ENCODE peak calls at places on chromosome 2, in six cellular contexts. One of them, this sample, is unnamed.
A peak's percentile ranks its signal among the peaks of the same experiment; 100 is the strongest.

GRCh38 chr2:102806250-102806837 is 44.5 kb downstream of the TMEM182 start:
- DNase-seq in endothelial cell of umbilical vein: peak; percentile 79
- DNase-seq in transverse colon: peak; percentile 69
- DNase-seq in H1: peak; percentile 31
- DNase-seq in HepG2: peak; percentile 73
- DNase-seq in HCT116: peak; percentile 37
- DNase-seq in this sample: peak; percentile 93

GRCh38 chr2:39902103-39902502 is 123.0 kb upstream of the THUMPD2 start:
- DNase-seq in endothelial cell of umbilical vein: no peak
- DNase-seq in HepG2: no peak
- DNase-seq in HCT116: no peak
- DNase-seq in transverse colon: no peak
- DNase-seq in H1: no peak
- DNase-seq in this sample: no peak

GRCh38 chr2:51710222-51710621 is 678.3 kb upstream of the NRXN1 start:
- DNase-seq in endothelial cell of umbilical vein: no peak
- DNase-seq in transverse colon: peak; percentile 9
- DNase-seq in H1: peak; percentile 25
- DNase-seq in HCT116: peak; percentile 12
- DNase-seq in HepG2: peak; percentile 18
- DNase-seq in this sample: no peak

GRCh38 chr2:48328972-48329723 is 200.8 kb upstream of the STON1 start:
- DNase-seq in HepG2: peak; percentile 45
- DNase-seq in endothelial cell of umbilical vein: peak; percentile 31
- DNase-seq in HCT116: no peak
- DNase-seq in H1: no peak
- DNase-seq in transverse colon: no peak
- DNase-seq in this sample: no peak

GRCh38 chr2:95024960-95025405 is 525 bp upstream of the MAL start:
- DNase-seq in endothelial cell of umbilical vein: no peak
- DNase-seq in HepG2: no peak
- DNase-seq in H1: no peak
- DNase-seq in transverse colon: no peak
- DNase-seq in HCT116: no peak
- DNase-seq in this sample: no peak

GRCh38 chr2:36659872-36660312 is 36.6 kb upstream of the VIT start:
- DNase-seq in HCT116: no peak
- DNase-seq in H1: no peak
- DNase-seq in HepG2: peak; percentile 95
- DNase-seq in endothelial cell of umbilical vein: peak; percentile 26
- DNase-seq in transverse colon: no peak
- DNase-seq in this sample: no peak

GRCh38 chr2:204842731-204843490 is 297.6 kb downstream of the PARD3B start:
- DNase-seq in endothelial cell of umbilical vein: peak; percentile 92
- DNase-seq in H1: no peak
- DNase-seq in HepG2: no peak
- DNase-seq in HCT116: no peak
- DNase-seq in transverse colon: no peak
- DNase-seq in this sample: no peak

GRCh38 chr2:225004531-225004930 is 37.7 kb downstream of the DOCK10 start:
- DNase-seq in endothelial cell of umbilical vein: no peak
- DNase-seq in H1: no peak
- DNase-seq in HepG2: no peak
- DNase-seq in transverse colon: no peak
- DNase-seq in HCT116: no peak
- DNase-seq in this sample: no peak

GRCh38 chr2:179495315-179495714 is 230.7 kb upstream of the SESTD1 start:
- DNase-seq in HCT116: no peak
- DNase-seq in HepG2: no peak
- DNase-seq in endothelial cell of umbilical vein: no peak
- DNase-seq in transverse colon: no peak
- DNase-seq in H1: no peak
- DNase-seq in this sample: no peak

GRCh38 chr2:23757686-23758433 is 169.1 kb downstream of the ATAD2B start:
- DNase-seq in HCT116: peak; percentile 48
- DNase-seq in transverse colon: no peak
- DNase-seq in HepG2: peak; percentile 43
- DNase-seq in endothelial cell of umbilical vein: peak; percentile 83
- DNase-seq in H1: no peak
- DNase-seq in this sample: no peak

GRCh38 chr2:28398101-28398834 is 5.6 kb downstream of the FOSL2 start:
- DNase-seq in H1: no peak
- DNase-seq in transverse colon: no peak
- DNase-seq in HepG2: no peak
- DNase-seq in HCT116: no peak
- DNase-seq in endothelial cell of umbilical vein: no peak
- DNase-seq in this sample: no peak

GRCh38 chr2:42879913-42880737 is 87.7 kb upstream of the HAAO start:
- DNase-seq in HCT116: no peak
- DNase-seq in endothelial cell of umbilical vein: peak; percentile 95
- DNase-seq in transverse colon: no peak
- DNase-seq in H1: no peak
- DNase-seq in HepG2: no peak
- DNase-seq in this sample: no peak

GRCh38 chr2:235183789-235184188 is 232.0 kb downstream of the SH3BP4 start:
- DNase-seq in HCT116: no peak
- DNase-seq in HepG2: no peak
- DNase-seq in H1: no peak
- DNase-seq in endothelial cell of umbilical vein: no peak
- DNase-seq in transverse colon: no peak
- DNase-seq in this sample: no peak

GRCh38 chr2:205708231-205708631 is 25.9 kb downstream of the NRP2 start:
- DNase-seq in HCT116: no peak
- DNase-seq in transverse colon: no peak
- DNase-seq in HepG2: no peak
- DNase-seq in H1: no peak
- DNase-seq in endothelial cell of umbilical vein: peak; percentile 97
- DNase-seq in this sample: no peak

GRCh38 chr2:72719416-72719815 is 106.4 kb downstream of the EXOC6B start:
- DNase-seq in HepG2: no peak
- DNase-seq in endothelial cell of umbilical vein: peak; percentile 88
- DNase-seq in H1: no peak
- DNase-seq in transverse colon: no peak
- DNase-seq in HCT116: no peak
- DNase-seq in this sample: no peak

GRCh38 chr2:20942538-20943223 is 101.2 kb downstream of the APOB start:
- DNase-seq in endothelial cell of umbilical vein: no peak
- DNase-seq in HCT116: no peak
- DNase-seq in HepG2: no peak
- DNase-seq in transverse colon: no peak
- DNase-seq in H1: no peak
- DNase-seq in this sample: no peak

GRCh38 chr2:110806053-110806452 is 73.7 kb downstream of the ACOXL start:
- DNase-seq in H1: no peak
- DNase-seq in transverse colon: no peak
- DNase-seq in endothelial cell of umbilical vein: no peak
- DNase-seq in HCT116: no peak
- DNase-seq in HepG2: no peak
- DNase-seq in this sample: no peak

GRCh38 chr2:199973703-199974102 is 18.3 kb downstream of the MAIP1 start:
- DNase-seq in endothelial cell of umbilical vein: peak; percentile 57
- DNase-seq in transverse colon: no peak
- DNase-seq in H1: no peak
- DNase-seq in HCT116: peak; percentile 29
- DNase-seq in HepG2: peak; percentile 46
- DNase-seq in this sample: no peak

GRCh38 chr2:25431604-25432003 is 89.9 kb upstream of the DNMT3A start:
- DNase-seq in HCT116: no peak
- DNase-seq in H1: no peak
- DNase-seq in HepG2: no peak
- DNase-seq in endothelial cell of umbilical vein: no peak
- DNase-seq in transverse colon: peak; percentile 16
- DNase-seq in this sample: no peak

GRCh38 chr2:241556734-241557133 is 1.8 kb upstream of the BOK start:
- DNase-seq in HCT116: no peak
- DNase-seq in HepG2: no peak
- DNase-seq in transverse colon: no peak
- DNase-seq in H1: no peak
- DNase-seq in endothelial cell of umbilical vein: no peak
- DNase-seq in this sample: no peak
- H3K27me3 ChIP-seq in HCT116: no peaks in the 10 kb centered on the region
- H3K27me3 ChIP-seq in HepG2: no peaks in the 10 kb centered on the region
- H3K27me3 ChIP-seq in transverse colon: peaks cover 38% of the 10 kb centered on the region
- H3K27me3 ChIP-seq in H1: peaks cover 2% of the 10 kb centered on the region
- H3K27me3 ChIP-seq in endothelial cell of umbilical vein: no peaks in the 10 kb centered on the region
- H3K27me3 ChIP-seq in this sample: no peaks in the 10 kb centered on the region

GRCh38 chr2:156332452-156333273 is at the start of gene NR4A2:
- DNase-seq in H1: no peak
- DNase-seq in HepG2: peak; percentile 16
- DNase-seq in transverse colon: peak; percentile 95
- DNase-seq in endothelial cell of umbilical vein: peak; percentile 87
- DNase-seq in HCT116: peak; percentile 96
- DNase-seq in this sample: no peak

GRCh38 chr2:156331572-156332451 is 709 bp downstream of the NR4A2 start:
- DNase-seq in HepG2: no peak
- DNase-seq in transverse colon: peak; percentile 74
- DNase-seq in H1: no peak
- DNase-seq in endothelial cell of umbilical vein: peak; percentile 83
- DNase-seq in HCT116: no peak
- DNase-seq in this sample: no peak

GRCh38 chr2:156334496-156335478 is 2.3 kb upstream of the NR4A2 start:
- DNase-seq in HepG2: peak; percentile 18
- DNase-seq in HCT116: peak; percentile 79
- DNase-seq in endothelial cell of umbilical vein: peak; percentile 90
- DNase-seq in transverse colon: peak; percentile 93
- DNase-seq in H1: no peak
- DNase-seq in this sample: peak; percentile 97

GRCh38 chr2:156333274-156333950 is 891 bp upstream of the NR4A2 start:
- DNase-seq in transverse colon: no peak
- DNase-seq in HepG2: no peak
- DNase-seq in endothelial cell of umbilical vein: no peak
- DNase-seq in HCT116: no peak
- DNase-seq in H1: no peak
- DNase-seq in this sample: no peak

GRCh38 chr2:156333951-156334495 is 1.5 kb upstream of the NR4A2 start:
- DNase-seq in HCT116: no peak
- DNase-seq in transverse colon: peak; percentile 77
- DNase-seq in H1: no peak
- DNase-seq in HepG2: peak; percentile 15
- DNase-seq in endothelial cell of umbilical vein: peak; percentile 75
- DNase-seq in this sample: no peak
- TF ChIP-seq POLR2A in HCT116: peak; percentile 1
- TF ChIP-seq POLR2A in transverse colon: peak; percentile 79
- TF ChIP-seq POLR2A in H1: no peak
- TF ChIP-seq POLR2A in HepG2: no peak
- TF ChIP-seq POLR2A in endothelial cell of umbilical vein: no peak
- TF ChIP-seq POLR2A in this sample: no peak

DNA sequence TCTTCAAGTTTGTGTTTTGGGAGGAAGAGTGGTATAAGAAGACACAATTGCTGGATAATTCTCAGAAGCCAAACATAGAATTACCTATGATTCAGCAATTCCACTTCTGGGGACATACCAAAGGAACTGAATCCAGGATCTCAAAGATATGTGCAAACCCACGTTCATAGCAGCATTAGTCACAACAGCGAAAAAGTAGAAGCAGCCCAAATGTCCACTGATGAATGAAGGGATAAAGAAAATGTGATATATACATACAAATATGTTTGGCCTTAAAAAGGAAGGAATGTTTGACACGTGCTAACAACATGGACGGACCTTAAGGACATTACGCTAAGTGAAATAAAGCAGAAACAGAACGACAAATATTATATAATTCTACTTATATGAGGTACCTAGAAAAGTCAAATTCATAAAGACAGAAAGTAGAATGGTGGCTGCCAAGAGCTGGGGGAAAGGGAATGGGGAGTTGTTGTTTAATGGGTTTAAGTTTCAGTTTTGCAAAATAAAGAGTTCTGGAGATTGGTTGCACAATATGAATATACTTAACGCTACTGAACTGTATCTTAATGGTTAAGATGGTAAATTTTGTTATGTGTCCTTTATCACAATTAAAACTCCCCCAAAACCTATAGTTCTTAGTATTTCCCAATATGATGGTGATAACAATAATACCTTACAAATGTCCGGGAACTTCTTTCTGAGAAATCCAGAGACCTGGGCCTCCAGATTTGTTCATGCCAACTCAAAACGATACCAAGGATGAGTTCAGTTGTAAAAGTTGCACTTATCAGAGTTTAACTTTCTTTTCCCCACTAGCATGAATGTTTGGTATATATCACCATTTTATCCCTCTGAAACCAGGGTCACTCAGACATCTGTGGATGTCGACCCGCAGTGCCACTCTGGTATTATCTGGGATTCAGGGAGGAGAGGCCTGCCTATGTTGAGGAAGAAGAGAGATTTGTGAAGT is 33.7 kb upstream of the WIPF1 start:
- DNase-seq in H1: no peak
- DNase-seq in endothelial cell of umbilical vein: no peak
- DNase-seq in transverse colon: no peak
- DNase-seq in HepG2: no peak
- DNase-seq in HCT116: no peak
- DNase-seq in this sample: no peak
- H3K27me3 ChIP-seq in H1: no peaks in the 10 kb centered on the region
- H3K27me3 ChIP-seq in endothelial cell of umbilical vein: no peaks in the 10 kb centered on the region
- H3K27me3 ChIP-seq in transverse colon: no peaks in the 10 kb centered on the region
- H3K27me3 ChIP-seq in HepG2: peaks cover 26% of the 10 kb centered on the region
- H3K27me3 ChIP-seq in HCT116: no peaks in the 10 kb centered on the region
- H3K27me3 ChIP-seq in this sample: no peaks in the 10 kb centered on the region

DNA sequence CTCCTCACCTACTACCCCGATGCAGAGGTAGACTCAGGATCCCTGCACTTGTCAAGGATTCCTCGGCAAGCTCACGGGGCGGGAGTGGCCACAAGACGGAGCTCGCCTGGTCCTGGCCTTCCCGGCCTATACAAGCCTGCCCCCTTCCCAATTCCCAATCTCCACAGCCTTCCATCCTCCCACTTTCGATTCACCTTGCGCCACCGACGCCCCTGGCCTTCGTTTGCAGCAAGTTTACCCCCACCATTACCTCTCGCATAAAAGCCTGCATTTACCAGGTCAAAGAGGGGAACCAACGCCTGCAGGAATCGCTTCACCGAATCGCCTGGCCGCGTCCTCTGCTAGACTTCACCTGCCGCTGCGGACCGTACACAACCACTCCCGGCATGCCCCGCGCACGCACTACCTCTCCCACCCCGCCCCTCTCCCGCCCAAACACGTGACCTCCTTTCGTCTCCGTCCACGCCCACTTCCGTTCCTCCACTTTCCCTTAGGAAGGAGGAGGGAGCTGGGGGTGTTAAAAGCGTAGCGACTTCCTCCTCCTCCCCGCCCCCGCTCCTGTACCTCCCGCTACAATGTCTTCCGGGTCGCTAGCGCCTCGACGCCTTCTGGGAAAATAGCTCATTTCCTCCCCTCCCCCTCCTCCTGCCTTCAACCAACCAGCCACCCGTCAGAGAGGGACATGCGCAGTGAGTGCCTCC is at the start of gene ORC4:
- DNase-seq in H1: peak; percentile 97
- DNase-seq in transverse colon: peak; percentile 99
- DNase-seq in HepG2: peak; percentile 100
- DNase-seq in endothelial cell of umbilical vein: peak; percentile 100
- DNase-seq in HCT116: peak; percentile 98
- DNase-seq in this sample: peak; percentile 99
- TF ChIP-seq POLR2A in H1: peak; percentile 87
- TF ChIP-seq POLR2A in transverse colon: peak; percentile 88
- TF ChIP-seq POLR2A in HepG2: peak; percentile 94
- TF ChIP-seq POLR2A in endothelial cell of umbilical vein: no peak
- TF ChIP-seq POLR2A in HCT116: peak; percentile 73
- TF ChIP-seq POLR2A in this sample: no peak

GRCh38 chr2:135825855-135826190 is 11.2 kb downstream of the LCT start:
- DNase-seq in transverse colon: no peak
- DNase-seq in H1: no peak
- DNase-seq in endothelial cell of umbilical vein: no peak
- DNase-seq in HepG2: no peak
- DNase-seq in HCT116: no peak
- DNase-seq in this sample: no peak
- H3K27me3 ChIP-seq in transverse colon: no peaks in the 10 kb centered on the region
- H3K27me3 ChIP-seq in H1: no peaks in the 10 kb centered on the region
- H3K27me3 ChIP-seq in endothelial cell of umbilical vein: peaks cover 1% of the 10 kb centered on the region
- H3K27me3 ChIP-seq in HepG2: peaks cover 12% of the 10 kb centered on the region
- H3K27me3 ChIP-seq in HCT116: no peaks in the 10 kb centered on the region
- H3K27me3 ChIP-seq in this sample: no peaks in the 10 kb centered on the region

This sample was measured in esophagus muscularis mucosa.